ENCODE peak calls at places on chromosomes 1 and 21, in five cellular contexts. L is AG09309, Q is A549, A is mucosa of descending colon, U is astrocyte of the spinal cord. V is an unnamed sample.

GRCh38 chr1:99943238-99943794 is 26.5 kb upstream of the SLC35A3 start:
- DNase-seq in U (peak), A (no peak), Q (no peak), L (peak), V (peak)

GRCh38 chr1:235958021-235958420 is 91.3 kb upstream of the LYST start:
- DNase-seq in Q (no peak), U (no peak), A (no peak), L (no peak), V (no peak)

GRCh38 chr1:21478356-21478755 is 30.9 kb upstream of the ALPL start:
- DNase-seq in L (no peak), U (no peak), A (peak), Q (no peak), V (no peak)

GRCh38 chr1:23354260-23354659 is 10.2 kb upstream of the HNRNPR start:
- DNase-seq in U (no peak), A (no peak), Q (no peak), L (no peak), V (no peak)

GRCh38 chr1:214584805-214585766 is 17.9 kb upstream of the CENPF start:
- DNase-seq in Q (peak), U (peak), A (no peak), L (no peak), V (peak)

GRCh38 chr21:40128891-40129290 is 261.7 kb downstream of the PCP4 start:
- DNase-seq in U (no peak), A (no peak), Q (no peak), L (no peak), V (no peak)

GRCh38 chr1:217138839-217139466 is 415.7 kb upstream of the ESRRG start:
- DNase-seq in A (no peak), Q (no peak), U (no peak), L (no peak), V (no peak)

GRCh38 chr21:33748903-33749302 is 106.6 kb downstream of the ITSN1 start:
- DNase-seq in Q (no peak), U (no peak), A (no peak), L (no peak), V (no peak)

GRCh38 chr1:33824971-33825370 is 38.9 kb upstream of the HMGB4 start:
- DNase-seq in L (no peak), U (no peak), Q (no peak), A (no peak), V (no peak)

GRCh38 chr1:236907205-236907604 is 97.0 kb downstream of the MT1HL1 start:
- DNase-seq in Q (no peak), U (no peak), A (no peak), L (no peak), V (no peak)

GRCh38 chr21:42557420-42557819 is 43.8 kb downstream of the SLC37A1 start:
- DNase-seq in U (no peak), L (no peak), Q (no peak), A (no peak), V (no peak)

GRCh38 chr1:13899856-13900255 is 199.9 kb downstream of the PRDM2 start:
- DNase-seq in U (no peak), Q (no peak), L (peak), A (no peak), V (no peak)

GRCh38 chr1:12513176-12513575 is 104.8 kb downstream of the DHRS3 start:
- DNase-seq in U (no peak), A (no peak), Q (no peak), L (no peak), V (no peak)

GRCh38 chr1:150364231-150365003 is 470 bp downstream of the RPRD2 start:
- DNase-seq in U (peak), L (no peak), Q (peak), A (peak), V (peak)

GRCh38 chr1:244419004-244419403 is 32.7 kb downstream of the ADSS2 start:
- DNase-seq in U (no peak), Q (no peak), L (no peak), A (no peak), V (no peak)

GRCh38 chr1:41618066-41618825 is 133.8 kb upstream of the EDN2 start:
- DNase-seq in A (peak), Q (no peak), U (peak), L (no peak), V (no peak)

GRCh38 chr1:169890761-169891538 is 2.7 kb downstream of the SCYL3 start:
- DNase-seq in L (no peak), U (no peak), A (peak), Q (no peak), V (no peak)

GRCh38 chr1:209485167-209485566 is 98.3 kb upstream of the CAMK1G start:
- DNase-seq in U (peak), L (no peak), Q (no peak), A (no peak), V (no peak)

GRCh38 chr21:31236528-31236927 is 107.5 kb downstream of the TIAM1 start:
- DNase-seq in L (no peak), A (no peak), U (peak), Q (no peak), V (no peak)

GRCh38 chr1:67575861-67576260 is 109.1 kb upstream of the GADD45A start:
- DNase-seq in U (peak), Q (no peak), L (peak), A (no peak), V (peak)

GRCh38 chr1:151144474-151145157 is 1.8 kb downstream of the SEMA6C start:
- DNase-seq in Q (no peak), U (no peak), A (no peak), L (no peak), V (no peak)

GRCh38 chr1:119715542-119715941 is 3.8 kb downstream of the PHGDH start:
- DNase-seq in L (no peak), Q (no peak), U (no peak), A (no peak), V (no peak)

GRCh38 chr21:14523234-14523633 is 22.9 kb downstream of the SAMSN1 start:
- DNase-seq in A (peak), U (no peak), L (no peak), Q (no peak), V (no peak)

GRCh38 chr1:184033136-184033469 is 4.4 kb downstream of the COLGALT2 start:
- DNase-seq in U (no peak), Q (no peak), L (no peak), A (no peak), V (no peak)

GRCh38 chr1:113057006-113057405 is 16.0 kb upstream of the LRIG2 start:
- DNase-seq in L (no peak), U (no peak), Q (no peak), A (peak), V (no peak)

GRCh38 chr1:183079697-183080096 is 56.5 kb downstream of the LAMC1 start:
- DNase-seq in L (no peak), U (no peak), Q (no peak), A (no peak), V (no peak)

GRCh38 chr1:159071970-159072582 is 4.5 kb downstream of the AIM2 start:
- DNase-seq in L (peak), U (peak), A (peak), Q (peak), V (peak)

GRCh38 chr1:99756598-99756997 is 9.8 kb downstream of the FRRS1 start:
- DNase-seq in A (no peak), L (peak), Q (no peak), U (peak), V (no peak)

GRCh38 chr1:224502459-224503160 is 68.0 kb upstream of the WDR26 start:
- DNase-seq in A (peak), Q (no peak), U (peak), L (no peak), V (no peak)

GRCh38 chr1:53274541-53275185 is 36.3 kb upstream of the MAGOH start:
- DNase-seq in L (no peak), U (no peak), A (no peak), Q (no peak), V (no peak)

GRCh38 chr1:1004780-1005697 is 5.1 kb upstream of the HES4 start:
- DNase-seq in U (peak), Q (no peak), L (no peak), A (no peak), V (no peak)

GRCh38 chr1:29500651-29501050 is 264.3 kb downstream of the PTPRU start:
- DNase-seq in U (no peak), A (no peak), Q (no peak), L (no peak), V (no peak)

GRCh38 chr1:183893561-183894289 is 88.8 kb downstream of the RGL1 start:
- DNase-seq in U (no peak), A (no peak), Q (no peak), L (no peak), V (no peak)

GRCh38 chr1:99464738-99465137 is 181.2 kb upstream of the PALMD start:
- DNase-seq in L (no peak), Q (no peak), U (no peak), A (no peak), V (no peak)

GRCh38 chr1:164561007-164561406 is 2.0 kb downstream of the PBX1 start:
- DNase-seq in A (no peak), Q (no peak), U (peak), L (no peak), V (no peak)

GRCh38 chr1:228393811-228394570 is 12.6 kb downstream of the TRIM11 start:
- DNase-seq in L (no peak), U (no peak), Q (no peak), A (no peak), V (no peak)

GRCh38 chr1:234724517-234725176 is 114.7 kb upstream of the IRF2BP2 start:
- DNase-seq in L (no peak), Q (peak), A (peak), U (no peak), V (no peak)
- H3K4me3 ChIP-seq in L (peak), Q (peak), A (no peak), U (no peak), V (peak)

GRCh38 chr1:212594640-212595039 is 13.9 kb upstream of the ATF3 start:
- DNase-seq in Q (no peak), L (no peak), U (no peak), A (no peak), V (no peak)

GRCh38 chr1:212595229-212595628 is 13.3 kb upstream of the ATF3 start:
- DNase-seq in L (no peak), Q (no peak), U (no peak), A (no peak), V (no peak)

GRCh38 chr1:212596798-212597197 is 11.8 kb upstream of the ATF3 start:
- DNase-seq in U (no peak), Q (no peak), L (no peak), A (no peak), V (no peak)

GRCh38 chr1:212597495-212597894 is 11.1 kb upstream of the ATF3 start:
- DNase-seq in Q (no peak), L (no peak), U (no peak), A (no peak), V (no peak)

GRCh38 chr1:212595787-212596714 is 12.5 kb upstream of the ATF3 start:
- DNase-seq in L (peak), Q (peak), U (peak), A (peak), V (peak)
- H3K4me3 ChIP-seq in L (no peak), Q (no peak), U (no peak), A (no peak), V (peak)

DNA sequence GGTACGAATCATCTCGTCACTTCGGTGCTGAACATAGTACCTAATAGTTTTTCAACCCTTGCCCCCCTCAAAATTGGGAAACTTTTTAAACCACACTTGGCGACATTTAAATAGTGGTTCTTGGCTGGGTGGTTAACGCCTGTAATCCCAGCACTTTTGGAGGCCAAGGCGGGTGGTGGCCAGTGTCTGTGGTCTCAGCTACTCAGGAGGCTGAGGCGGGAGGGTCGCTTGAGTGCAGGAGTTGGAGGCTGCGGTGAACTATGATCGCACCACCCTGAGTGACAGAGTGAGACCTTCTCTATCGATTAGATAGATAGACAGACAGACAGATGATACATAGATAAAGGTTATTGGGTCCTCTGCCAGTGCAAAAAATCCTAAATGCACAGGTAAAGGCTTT is 55.5 kb upstream of the RASAL2 start:
- DNase-seq in A (peak), Q (no peak), U (no peak), L (no peak), V (no peak)
- H3K4me3 ChIP-seq in A (no peak), Q (peak), U (peak), L (peak), V (peak)

GRCh38 chr1:93000291-93000690 is 39.0 kb upstream of the DIPK1A start:
- DNase-seq in U (no peak), A (no peak), L (no peak), Q (no peak), V (no peak)
- H3K4me3 ChIP-seq in U (no peak), A (no peak), L (no peak), Q (no peak), V (no peak)

GRCh38 chr1:222465211-222466041 is 82.5 kb downstream of the HHIPL2 start:
- DNase-seq in L (peak), U (peak), Q (peak), A (peak), V (peak)
- H3K4me3 ChIP-seq in L (peak), U (peak), Q (peak), A (no peak), V (peak)